ENCODE peak calls at places on chromosomes 11 and 22, in seven cellular contexts. One of them, this sample, is unnamed. For H3K36me3, the result is how much of the 10 kb centered on the place peaks cover.

GRCh38 chr11:9206496-9206895 is 58.7 kb downstream of the DENND5A start:
- DNase-seq in Panc1: no peak
- DNase-seq in adrenal gland: no peak
- DNase-seq in aorta: no peak
- DNase-seq in Karpas-422: no peak
- DNase-seq in colonic mucosa: no peak
- DNase-seq in endothelial cell of umbilical vein: no peak
- DNase-seq in this sample: no peak

GRCh38 chr11:116582621-116583020 is 190.2 kb downstream of the BUD13 start:
- DNase-seq in Karpas-422: no peak
- DNase-seq in endothelial cell of umbilical vein: no peak
- DNase-seq in Panc1: no peak
- DNase-seq in colonic mucosa: no peak
- DNase-seq in adrenal gland: no peak
- DNase-seq in aorta: no peak
- DNase-seq in this sample: no peak

GRCh38 chr11:45665933-45666647 is 668 bp upstream of the CHST1 start:
- DNase-seq in aorta: peak
- DNase-seq in Panc1: no peak
- DNase-seq in Karpas-422: no peak
- DNase-seq in endothelial cell of umbilical vein: peak
- DNase-seq in adrenal gland: no peak
- DNase-seq in colonic mucosa: no peak
- DNase-seq in this sample: no peak

GRCh38 chr22:36867695-36868094 is 6.9 kb downstream of the NCF4 start:
- DNase-seq in aorta: no peak
- DNase-seq in endothelial cell of umbilical vein: no peak
- DNase-seq in Panc1: no peak
- DNase-seq in adrenal gland: no peak
- DNase-seq in Karpas-422: no peak
- DNase-seq in colonic mucosa: no peak
- DNase-seq in this sample: no peak

GRCh38 chr22:28171135-28171534 is 252.1 kb upstream of the PITPNB start:
- DNase-seq in endothelial cell of umbilical vein: no peak
- DNase-seq in colonic mucosa: no peak
- DNase-seq in aorta: no peak
- DNase-seq in adrenal gland: no peak
- DNase-seq in Karpas-422: no peak
- DNase-seq in Panc1: no peak
- DNase-seq in this sample: no peak

GRCh38 chr11:47003180-47003877 is 66.8 kb downstream of the CSTPP1 start:
- DNase-seq in aorta: no peak
- DNase-seq in adrenal gland: peak
- DNase-seq in Karpas-422: peak
- DNase-seq in colonic mucosa: no peak
- DNase-seq in endothelial cell of umbilical vein: no peak
- DNase-seq in Panc1: no peak
- DNase-seq in this sample: no peak

GRCh38 chr22:19122752-19123492 is 710 bp upstream of the DGCR2 start:
- DNase-seq in adrenal gland: peak
- DNase-seq in Karpas-422: no peak
- DNase-seq in Panc1: no peak
- DNase-seq in colonic mucosa: no peak
- DNase-seq in aorta: no peak
- DNase-seq in endothelial cell of umbilical vein: no peak
- DNase-seq in this sample: no peak

GRCh38 chr11:16758382-16759024 is 20.1 kb downstream of the C11orf58 start:
- DNase-seq in colonic mucosa: no peak
- DNase-seq in adrenal gland: no peak
- DNase-seq in endothelial cell of umbilical vein: no peak
- DNase-seq in Karpas-422: no peak
- DNase-seq in aorta: no peak
- DNase-seq in Panc1: no peak
- DNase-seq in this sample: no peak

GRCh38 chr11:44388828-44389645 is 79.1 kb upstream of the ALX4 start:
- DNase-seq in adrenal gland: no peak
- DNase-seq in aorta: no peak
- DNase-seq in Karpas-422: peak
- DNase-seq in endothelial cell of umbilical vein: no peak
- DNase-seq in Panc1: no peak
- DNase-seq in colonic mucosa: no peak
- DNase-seq in this sample: no peak

GRCh38 chr11:83816572-83817187 is 530.5 kb upstream of the CCDC90B start:
- DNase-seq in Karpas-422: peak
- DNase-seq in colonic mucosa: no peak
- DNase-seq in aorta: no peak
- DNase-seq in adrenal gland: no peak
- DNase-seq in endothelial cell of umbilical vein: peak
- DNase-seq in Panc1: no peak
- DNase-seq in this sample: no peak

GRCh38 chr11:63573881-63574855 is 11.0 kb upstream of the PLAAT2 start:
- DNase-seq in colonic mucosa: peak
- DNase-seq in endothelial cell of umbilical vein: peak
- DNase-seq in Karpas-422: peak
- DNase-seq in Panc1: no peak
- DNase-seq in aorta: no peak
- DNase-seq in adrenal gland: peak
- DNase-seq in this sample: no peak

GRCh38 chr22:30751529-30751928 is 56.9 kb downstream of the OSBP2 start:
- DNase-seq in endothelial cell of umbilical vein: no peak
- DNase-seq in adrenal gland: no peak
- DNase-seq in Karpas-422: no peak
- DNase-seq in colonic mucosa: no peak
- DNase-seq in Panc1: no peak
- DNase-seq in aorta: no peak
- DNase-seq in this sample: no peak

GRCh38 chr11:60528465-60528864 is 13.3 kb downstream of the MS4A13 start:
- DNase-seq in Panc1: no peak
- DNase-seq in colonic mucosa: no peak
- DNase-seq in adrenal gland: no peak
- DNase-seq in endothelial cell of umbilical vein: no peak
- DNase-seq in aorta: no peak
- DNase-seq in Karpas-422: no peak
- DNase-seq in this sample: no peak

GRCh38 chr22:20918663-20919220 is 1.5 kb downstream of the CRKL start:
- DNase-seq in aorta: peak
- DNase-seq in Panc1: no peak
- DNase-seq in colonic mucosa: peak
- DNase-seq in adrenal gland: no peak
- DNase-seq in endothelial cell of umbilical vein: no peak
- DNase-seq in Karpas-422: no peak
- DNase-seq in this sample: no peak

GRCh38 chr11:33379931-33380330 is 122.8 kb downstream of the HIPK3 start:
- DNase-seq in Panc1: no peak
- DNase-seq in colonic mucosa: no peak
- DNase-seq in endothelial cell of umbilical vein: no peak
- DNase-seq in Karpas-422: no peak
- DNase-seq in adrenal gland: no peak
- DNase-seq in aorta: no peak
- DNase-seq in this sample: no peak

GRCh38 chr11:76648061-76648460 is 22.5 kb downstream of the LRRC32 start:
- DNase-seq in Panc1: no peak
- DNase-seq in aorta: peak
- DNase-seq in Karpas-422: no peak
- DNase-seq in endothelial cell of umbilical vein: no peak
- DNase-seq in adrenal gland: no peak
- DNase-seq in colonic mucosa: no peak
- DNase-seq in this sample: no peak

GRCh38 chr22:27318516-27318915 is 483.0 kb downstream of the MN1 start:
- DNase-seq in Panc1: no peak
- DNase-seq in adrenal gland: no peak
- DNase-seq in Karpas-422: peak
- DNase-seq in colonic mucosa: peak
- DNase-seq in aorta: peak
- DNase-seq in endothelial cell of umbilical vein: peak
- DNase-seq in this sample: no peak

GRCh38 chr11:133134561-133135173 is 397.6 kb downstream of the OPCML start:
- DNase-seq in adrenal gland: peak
- DNase-seq in endothelial cell of umbilical vein: peak
- DNase-seq in aorta: no peak
- DNase-seq in colonic mucosa: peak
- DNase-seq in Panc1: peak
- DNase-seq in Karpas-422: peak
- DNase-seq in this sample: no peak

GRCh38 chr11:12494699-12495098 is 117.3 kb downstream of the PARVA start:
- DNase-seq in aorta: no peak
- DNase-seq in adrenal gland: peak
- DNase-seq in Panc1: no peak
- DNase-seq in Karpas-422: no peak
- DNase-seq in endothelial cell of umbilical vein: no peak
- DNase-seq in colonic mucosa: no peak
- DNase-seq in this sample: no peak

GRCh38 chr22:20503816-20504215 is 3.6 kb upstream of the MED15 start:
- DNase-seq in Karpas-422: no peak
- DNase-seq in Panc1: no peak
- DNase-seq in colonic mucosa: peak
- DNase-seq in aorta: no peak
- DNase-seq in endothelial cell of umbilical vein: no peak
- DNase-seq in adrenal gland: no peak
- DNase-seq in this sample: no peak

GRCh38 chr11:93984205-93984586 is 37.0 kb upstream of the HEPHL1 start:
- DNase-seq in Karpas-422: no peak
- DNase-seq in colonic mucosa: no peak
- DNase-seq in adrenal gland: no peak
- DNase-seq in aorta: no peak
- DNase-seq in endothelial cell of umbilical vein: no peak
- DNase-seq in Panc1: no peak
- DNase-seq in this sample: no peak

GRCh38 chr11:66343176-66343575 is 1.7 kb downstream of the BRMS1 start:
- DNase-seq in aorta: peak
- DNase-seq in adrenal gland: no peak
- DNase-seq in endothelial cell of umbilical vein: no peak
- DNase-seq in Panc1: no peak
- DNase-seq in colonic mucosa: no peak
- DNase-seq in Karpas-422: no peak
- DNase-seq in this sample: no peak

GRCh38 chr11:67379061-67380058 is 6.0 kb upstream of the CLCF1 start:
- DNase-seq in colonic mucosa: no peak
- DNase-seq in adrenal gland: peak
- DNase-seq in endothelial cell of umbilical vein: no peak
- DNase-seq in Karpas-422: no peak
- DNase-seq in aorta: no peak
- DNase-seq in Panc1: no peak
- DNase-seq in this sample: no peak

GRCh38 chr11:120698918-120699317 is 187.4 kb downstream of the GRIK4 start:
- DNase-seq in adrenal gland: no peak
- DNase-seq in aorta: no peak
- DNase-seq in endothelial cell of umbilical vein: no peak
- DNase-seq in Karpas-422: no peak
- DNase-seq in colonic mucosa: no peak
- DNase-seq in Panc1: no peak
- DNase-seq in this sample: no peak

GRCh38 chr22:29269230-29269604 is 1.1 kb downstream of the EWSR1 start:
- DNase-seq in Panc1: no peak
- DNase-seq in Karpas-422: no peak
- DNase-seq in adrenal gland: no peak
- DNase-seq in endothelial cell of umbilical vein: no peak
- DNase-seq in aorta: no peak
- DNase-seq in colonic mucosa: peak
- DNase-seq in this sample: no peak
- H3K36me3 ChIP-seq in Panc1: under half
- H3K36me3 ChIP-seq in Karpas-422: half or more
- H3K36me3 ChIP-seq in adrenal gland: under half
- H3K36me3 ChIP-seq in endothelial cell of umbilical vein: under half
- H3K36me3 ChIP-seq in aorta: under half
- H3K36me3 ChIP-seq in colonic mucosa: under half
- H3K36me3 ChIP-seq in this sample: under half

DNA sequence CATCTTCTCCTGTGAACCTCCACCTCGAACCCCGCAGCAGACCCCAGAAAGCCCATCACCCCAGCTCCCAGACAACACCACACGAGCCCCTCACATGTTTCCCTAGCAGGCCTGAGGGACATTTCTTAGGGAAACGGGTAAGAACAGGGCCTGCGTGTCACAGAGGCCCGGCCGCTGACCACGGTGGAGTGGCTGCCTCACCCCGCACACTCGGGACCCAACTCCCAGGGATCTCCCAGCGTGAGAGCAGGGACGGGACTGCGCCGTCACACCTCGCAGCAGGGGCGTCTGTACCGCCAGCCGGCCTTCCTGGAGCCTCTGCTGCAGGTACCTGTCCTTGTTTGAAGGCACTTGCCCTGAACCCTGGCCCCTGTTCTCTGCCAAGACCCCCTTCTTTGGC is 10.2 kb downstream of the ATP5MGL start:
- DNase-seq in aorta: no peak
- DNase-seq in adrenal gland: no peak
- DNase-seq in colonic mucosa: no peak
- DNase-seq in Karpas-422: no peak
- DNase-seq in Panc1: no peak
- DNase-seq in endothelial cell of umbilical vein: no peak
- DNase-seq in this sample: no peak
- H3K36me3 ChIP-seq in aorta: under half
- H3K36me3 ChIP-seq in adrenal gland: half or more
- H3K36me3 ChIP-seq in colonic mucosa: under half
- H3K36me3 ChIP-seq in Karpas-422: under half
- H3K36me3 ChIP-seq in Panc1: under half
- H3K36me3 ChIP-seq in endothelial cell of umbilical vein: half or more
- H3K36me3 ChIP-seq in this sample: under half

GRCh38 chr11:205221-206001 is 1.8 kb downstream of the BET1L start:
- DNase-seq in colonic mucosa: peak
- DNase-seq in adrenal gland: no peak
- DNase-seq in Panc1: no peak
- DNase-seq in Karpas-422: no peak
- DNase-seq in endothelial cell of umbilical vein: no peak
- DNase-seq in aorta: no peak
- DNase-seq in this sample: no peak
- H3K36me3 ChIP-seq in colonic mucosa: under half
- H3K36me3 ChIP-seq in adrenal gland: under half
- H3K36me3 ChIP-seq in Panc1: under half
- H3K36me3 ChIP-seq in Karpas-422: under half
- H3K36me3 ChIP-seq in endothelial cell of umbilical vein: under half
- H3K36me3 ChIP-seq in aorta: under half
- H3K36me3 ChIP-seq in this sample: under half

DNA sequence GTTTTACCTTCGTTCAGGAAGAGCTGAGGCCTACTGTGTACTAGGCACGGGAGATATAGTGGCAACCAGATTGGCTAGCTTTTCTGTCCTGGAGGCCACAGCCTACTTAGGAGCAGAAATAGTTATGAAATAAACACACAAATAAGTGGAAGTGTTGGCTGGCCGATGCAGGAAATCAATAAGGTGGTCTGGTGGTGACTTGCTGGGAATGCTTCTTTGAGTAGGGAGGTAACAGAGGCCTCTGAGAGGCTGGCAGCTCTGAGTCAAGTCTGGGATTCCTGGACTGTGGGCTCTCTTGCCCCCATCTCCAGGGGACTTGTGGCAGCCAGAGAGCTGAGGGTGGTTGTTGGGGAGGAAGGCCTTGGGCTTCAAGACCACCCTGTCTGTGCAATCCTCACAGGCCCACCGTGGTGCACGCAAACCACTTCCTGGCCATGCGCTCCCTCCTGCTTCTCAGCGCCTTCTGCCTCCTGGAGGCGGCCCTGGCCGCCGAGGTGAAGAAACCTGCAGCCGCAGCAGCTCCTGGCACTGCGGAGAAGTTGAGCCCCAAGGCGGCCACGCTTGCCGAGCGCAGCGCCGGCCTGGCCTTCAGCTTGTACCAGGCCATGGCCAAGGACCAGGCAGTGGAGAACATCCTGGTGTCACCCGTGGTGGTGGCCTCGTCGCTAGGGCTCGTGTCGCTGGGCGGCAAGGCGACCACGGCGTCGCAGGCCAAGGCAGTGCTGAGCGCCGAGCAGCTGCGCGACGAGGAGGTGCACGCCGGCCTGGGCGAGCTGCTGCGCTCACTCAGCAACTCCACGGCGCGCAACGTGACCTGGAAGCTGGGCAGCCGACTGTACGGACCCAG is 4.1 kb downstream of the SERPINH1 start:
- DNase-seq in Karpas-422: no peak
- DNase-seq in Panc1: no peak
- DNase-seq in aorta: no peak
- DNase-seq in colonic mucosa: no peak
- DNase-seq in endothelial cell of umbilical vein: no peak
- DNase-seq in adrenal gland: no peak
- DNase-seq in this sample: no peak
- H3K36me3 ChIP-seq in Karpas-422: under half
- H3K36me3 ChIP-seq in Panc1: under half
- H3K36me3 ChIP-seq in aorta: under half
- H3K36me3 ChIP-seq in colonic mucosa: under half
- H3K36me3 ChIP-seq in endothelial cell of umbilical vein: under half
- H3K36me3 ChIP-seq in adrenal gland: half or more
- H3K36me3 ChIP-seq in this sample: under half